ENCODE peak calls at places on chromosomes 7 and 10, in four cellular contexts. K is adrenal gland, U is RWPE1, V is A549. B is an unnamed sample.

GRCh38 chr7:135690566-135690965 is 28.3 kb downstream of the STMP1 start:
- DNase-seq in K (no peak), U (no peak), V (no peak), B (peak)

GRCh38 chr7:85114342-85114741 is 72.5 kb downstream of the SEMA3D start:
- DNase-seq in K (no peak), U (peak), V (no peak), B (no peak)

GRCh38 chr10:117455346-117455745 is 80.1 kb upstream of the PDZD8 start:
- DNase-seq in K (no peak), U (no peak), V (no peak), B (no peak)

GRCh38 chr10:23158370-23158769 is 33.7 kb upstream of the PTF1A start:
- DNase-seq in K (no peak), U (peak), V (peak), B (peak)

GRCh38 chr10:89518108-89518507 is 17.3 kb downstream of the SLC16A12 start:
- DNase-seq in K (no peak), U (no peak), V (no peak), B (no peak)

GRCh38 chr10:96651998-96652431 is 65.2 kb upstream of the TM9SF3 start:
- DNase-seq in K (peak), U (no peak), V (no peak), B (no peak)

GRCh38 chr10:60846173-60846572 is 67.9 kb downstream of the CDK1 start:
- DNase-seq in K (no peak), U (no peak), V (peak), B (peak)

GRCh38 chr10:103044942-103045489 is 126.9 kb downstream of the CNNM2 start:
- DNase-seq in K (no peak), U (no peak), V (no peak), B (peak)

GRCh38 chr7:54788664-54789063 is 29.7 kb upstream of the SEC61G start:
- DNase-seq in K (peak), U (peak), V (peak), B (peak)

GRCh38 chr7:51261950-51262795 is 54.4 kb downstream of the COBL start:
- DNase-seq in K (no peak), U (no peak), V (no peak), B (no peak)

GRCh38 chr10:111347386-111348005 is 270.7 kb downstream of the ADRA2A start:
- DNase-seq in K (no peak), U (no peak), V (no peak), B (no peak)

DNA sequence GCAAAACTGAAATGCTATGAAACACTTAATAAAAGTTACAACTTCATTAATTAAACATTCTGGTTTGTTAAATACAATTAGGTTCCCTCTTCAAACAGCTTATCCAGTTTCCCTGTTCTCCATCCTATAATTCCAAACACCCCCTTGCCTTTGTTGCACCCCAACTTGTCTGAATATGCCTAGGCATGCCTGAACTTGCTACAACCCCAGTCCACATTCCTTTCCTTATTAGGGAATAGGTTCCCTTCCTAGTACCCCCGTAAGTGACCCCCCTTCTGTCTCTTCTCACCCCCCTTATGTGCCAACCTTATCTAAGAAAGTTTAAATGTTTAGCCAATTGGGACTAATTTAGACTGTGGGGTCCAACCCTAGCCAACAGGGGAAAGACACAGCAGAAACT is 295.7 kb upstream of the GALNT17 start:
- DNase-seq in K (no peak), U (no peak), V (no peak), B (no peak)
- TF ChIP-seq CTCF in K (no peak), U (no peak), V (no peak), B (no peak)

DNA sequence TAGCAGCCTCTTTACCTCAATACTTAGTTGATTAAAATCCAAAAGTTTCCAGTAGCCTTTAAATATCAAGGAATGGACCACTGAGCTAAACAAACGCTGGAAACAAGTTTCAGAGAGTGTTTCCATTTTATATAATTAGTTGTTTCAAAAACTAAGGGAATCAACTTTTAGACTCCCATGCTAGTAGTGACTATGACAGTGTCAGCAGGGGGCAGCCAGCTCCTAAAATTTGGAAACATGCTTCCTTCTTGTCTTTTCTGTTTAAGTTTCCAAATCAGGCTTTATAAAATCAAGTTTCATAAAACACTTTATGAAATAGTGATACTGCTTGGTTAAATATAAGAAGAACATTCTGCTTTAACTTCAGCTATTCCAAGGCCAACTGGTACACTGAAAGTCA is 138.2 kb upstream of the TMEM229A start:
- DNase-seq in K (no peak), U (peak), V (peak), B (peak)
- TF ChIP-seq CTCF in K (no peak), U (peak), V (no peak), B (peak)

GRCh38 chr10:71761541-71762113 is 11.7 kb downstream of the VSIR start:
- DNase-seq in K (no peak), U (no peak), V (no peak), B (no peak)
- TF ChIP-seq CTCF in K (no peak), U (no peak), V (no peak), B (no peak)

GRCh38 chr7:3649250-3649649 is 348.2 kb downstream of the SDK1 start:
- DNase-seq in K (no peak), U (no peak), V (peak), B (peak)
- TF ChIP-seq CTCF in K (no peak), U (no peak), V (no peak), B (peak)